ENCODE peak calls at places on chromosomes 6 and 20, in six cellular contexts. Y is CD8-positive, alpha-beta T cell; T is lower lobe of right lung; Z is psoas muscle; E is epithelial cell of esophagus; S is mucosa of descending colon. C is an unnamed sample.

GRCh38 chr6:168377856-168378832 is 58.6 kb upstream of the DACT2 start:
- DNase-seq in S (peak; percentile 17), Y (no peak), T (no peak), E (no peak), Z (peak; percentile 9), C (no peak)

GRCh38 chr6:48111143-48111506 is at the start of gene PTCHD4:
- DNase-seq in Z (no peak), T (peak; percentile 44), Y (no peak), E (peak; percentile 98), S (no peak), C (no peak)

GRCh38 chr6:15206887-15207286 is 39.0 kb upstream of the JARID2 start:
- DNase-seq in Y (no peak), S (no peak), E (no peak), Z (no peak), T (no peak), C (no peak)

GRCh38 chr6:55388161-55388560 is 60.9 kb downstream of the GFRAL start:
- DNase-seq in Y (no peak), Z (no peak), S (no peak), T (no peak), E (peak; percentile 71), C (no peak)

GRCh38 chr20:11906626-11907480 is 10.8 kb upstream of the BTBD3 start:
- DNase-seq in E (peak; percentile 92), S (no peak), Z (no peak), T (no peak), Y (no peak), C (no peak)

GRCh38 chr6:36755435-36756348 is 58.1 kb downstream of the RAB44 start:
- DNase-seq in T (no peak), Y (peak; percentile 75), E (peak; percentile 89), Z (peak; percentile 36), S (no peak), C (no peak)

GRCh38 chr6:72374864-72375263 is 247.0 kb upstream of the KCNQ5 start:
- DNase-seq in S (no peak), T (no peak), E (no peak), Z (no peak), Y (no peak), C (no peak)

GRCh38 chr6:107080036-107080435 is 35.3 kb downstream of the BEND3 start:
- DNase-seq in E (no peak), Y (no peak), Z (no peak), T (no peak), S (no peak), C (peak; percentile 38)

GRCh38 chr6:151179321-151179720 is 60.4 kb upstream of the AKAP12 start:
- DNase-seq in T (no peak), S (no peak), E (peak; percentile 50), Y (no peak), Z (no peak), C (no peak)

GRCh38 chr6:102732908-102733307 is 1339.4 kb downstream of the GRIK2 start:
- DNase-seq in E (peak; percentile 65), S (no peak), T (no peak), Y (no peak), Z (no peak), C (no peak)

GRCh38 chr6:100433726-100434435 is 30.8 kb downstream of the SIM1 start:
- DNase-seq in Y (no peak), Z (no peak), S (no peak), T (no peak), E (no peak), C (no peak)

DNA sequence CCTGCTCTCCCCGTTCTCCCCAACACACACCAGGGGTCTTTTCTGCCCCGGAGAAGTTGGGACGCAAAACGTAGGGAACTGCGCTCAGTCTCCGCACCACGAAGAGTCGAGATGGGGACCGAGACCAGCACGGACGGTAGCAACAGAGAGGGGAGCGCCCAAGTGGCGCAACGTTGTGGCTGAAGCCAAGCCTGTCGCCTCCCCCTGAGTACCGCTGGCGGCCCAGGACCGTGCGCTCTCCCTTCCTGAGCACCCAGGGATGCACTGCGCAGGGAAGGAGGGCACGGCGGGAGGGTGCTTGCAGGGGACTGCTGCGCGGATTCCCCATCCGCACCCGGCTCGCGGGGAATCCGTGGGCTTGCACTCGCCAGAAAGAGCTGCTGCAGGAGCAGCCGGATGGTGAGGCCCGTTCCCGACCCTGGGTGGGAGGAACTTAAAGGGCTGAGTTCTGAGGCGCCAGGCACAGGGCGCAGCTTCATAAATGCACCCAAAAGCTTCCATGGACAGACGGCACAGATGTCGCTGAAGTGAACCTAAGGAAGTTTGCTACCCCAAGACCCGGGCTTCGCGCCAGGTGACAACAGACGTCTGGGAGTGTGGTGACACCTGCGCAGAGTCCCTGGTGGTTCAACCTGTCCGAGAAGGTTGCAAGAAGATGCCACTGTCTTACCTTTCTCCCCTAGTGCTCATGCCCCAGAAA is 178.7 kb downstream of the TBXT start:
- DNase-seq in T (no peak), E (no peak), S (no peak), Z (no peak), Y (no peak), C (no peak)
- H3K4me3 ChIP-seq in T (no peak overlapping the region), E (no peak overlapping the region), S (no peak overlapping the region), Z (peak overlapping the region; percentile 63), Y (no peak overlapping the region), C (peak overlapping the region; percentile 70)

DNA sequence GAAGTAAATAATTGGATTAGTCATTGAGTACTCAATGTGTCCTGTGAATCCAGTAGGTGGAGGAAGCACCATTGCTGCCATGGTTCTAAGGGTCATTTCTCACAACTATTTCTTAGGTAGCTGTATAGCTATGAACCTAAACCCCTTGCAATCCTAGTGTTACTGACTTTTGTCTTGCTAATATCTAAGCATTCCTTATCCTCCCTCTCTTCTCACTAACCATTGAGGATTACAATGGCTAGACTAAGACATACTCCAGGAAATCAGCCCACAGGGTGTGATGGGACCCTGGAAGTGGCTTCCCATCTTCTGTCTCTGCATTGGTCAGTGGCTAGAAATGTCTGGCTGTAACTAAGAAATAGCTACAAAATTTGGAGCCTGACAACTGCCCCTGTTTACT is 27.3 kb upstream of the FOXA2 start:
- DNase-seq in S (no peak), Y (no peak), E (no peak), T (no peak), Z (no peak), C (no peak)
- TF ChIP-seq CTCF in S (no peak), Y (no peak), E (no peak), T (no peak), Z (no peak), C (no peak)

GRCh38 chr20:3734111-3734843 is 1.8 kb downstream of the HSPA12B start:
- DNase-seq in Z (no peak), Y (no peak), E (no peak), S (no peak), T (peak; percentile 65), C (no peak)

GRCh38 chr20:3733119-3733995 is 872 bp downstream of the HSPA12B start:
- DNase-seq in Z (no peak), S (no peak), E (no peak), Y (no peak), T (no peak), C (no peak)

GRCh38 chr20:3730803-3731370 is 1.6 kb upstream of the HSPA12B start:
- DNase-seq in T (no peak), S (no peak), Y (no peak), Z (no peak), E (no peak), C (no peak)

GRCh38 chr20:3731944-3732326 is 550 bp upstream of the HSPA12B start:
- DNase-seq in T (no peak), S (no peak), Y (no peak), Z (no peak), E (no peak), C (no peak)

GRCh38 chr20:3732327-3733118 is at the start of gene HSPA12B:
- DNase-seq in S (no peak), Y (no peak), Z (no peak), E (no peak), T (no peak), C (no peak)
- H3K4me3 ChIP-seq in S (no peak within 1 kb of the TSS), Y (no peak within 1 kb of the TSS), Z (peak within 1 kb of the TSS; percentile 64), E (no peak within 1 kb of the TSS), T (peak within 1 kb of the TSS; percentile 62), C (no peak within 1 kb of the TSS)

GRCh38 chr20:58864346-58864745 is 11.8 kb downstream of the GNAS start:
- DNase-seq in E (no peak), Y (no peak), T (no peak), Z (no peak), S (no peak), C (no peak)
- TF ChIP-seq CTCF in E (peak; percentile 23), Y (peak; percentile 53), T (no peak), Z (no peak), S (no peak), C (peak; percentile 50)

GRCh38 chr6:56756791-56757582 is 114.3 kb upstream of the DST start:
- DNase-seq in T (no peak), E (no peak), Y (no peak), Z (no peak), S (no peak), C (no peak)
- H3K4me3 ChIP-seq in T (no peak overlapping the region), E (no peak overlapping the region), Y (no peak overlapping the region), Z (no peak overlapping the region), S (no peak overlapping the region), C (no peak overlapping the region)

DNA sequence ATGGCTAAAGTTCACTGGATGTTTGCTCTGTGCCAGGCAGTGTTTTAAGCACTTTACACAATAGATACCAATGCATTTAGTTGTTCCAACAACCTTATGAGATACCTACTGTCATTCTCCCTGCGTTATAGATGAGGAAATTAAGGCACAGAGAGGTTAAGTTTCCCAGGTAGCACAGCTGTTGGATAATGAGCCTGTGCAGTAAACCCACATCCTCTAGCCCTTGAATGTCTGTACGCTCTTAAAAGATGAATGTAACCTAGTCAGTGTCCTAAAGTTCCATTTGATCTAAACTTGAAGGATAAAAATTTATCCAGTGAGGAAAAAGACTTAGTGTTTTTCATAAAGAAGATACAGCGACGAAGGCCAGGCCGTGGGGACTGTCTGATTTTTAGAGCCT is 28.0 kb downstream of the HFE start:
- DNase-seq in Z (no peak), Y (no peak), S (no peak), T (no peak), E (no peak), C (no peak)
- TF ChIP-seq CTCF in Z (no peak), Y (no peak), S (no peak), T (no peak), E (no peak), C (no peak)

GRCh38 chr6:156950084-156950483 is 172.9 kb downstream of the ARID1B start:
- DNase-seq in E (no peak), Y (no peak), S (no peak), Z (no peak), T (no peak), C (no peak)
- H3K4me3 ChIP-seq in E (no peak overlapping the region), Y (no peak overlapping the region), S (no peak overlapping the region), Z (no peak overlapping the region), T (no peak overlapping the region), C (no peak overlapping the region)